ENCODE peak calls at places on chromosomes 11 and 22, in seven cellular contexts. S, Y, Z, F, U, V and I are unnamed samples.

GRCh38 chr11:66718320-66718971 is 10.6 kb downstream of the SPTBN2 start:
- DNase-seq in V (peak), Z (no peak), F (no peak), U (peak), Y (no peak), S (peak), I (no peak)

GRCh38 chr22:50118557-50119168 is 28.9 kb downstream of the MOV10L1 start:
- DNase-seq in Y (peak), F (peak), Z (no peak), S (no peak), V (no peak), U (no peak), I (no peak)

GRCh38 chr11:1559103-1559951 is 12.7 kb downstream of the DUSP8 start:
- DNase-seq in S (peak), U (peak), Y (peak), V (peak), F (peak), Z (peak), I (peak)

GRCh38 chr11:75398906-75399305 is 412 bp upstream of the RPS3 start:
- DNase-seq in Y (no peak), F (no peak), Z (no peak), V (no peak), S (no peak), U (no peak), I (no peak)

GRCh38 chr11:94537051-94537600 is 6.6 kb upstream of the FUT4 start:
- DNase-seq in Y (no peak), V (no peak), U (no peak), F (no peak), S (no peak), Z (no peak), I (no peak)

GRCh38 chr11:6812391-6813005 is 13.0 kb upstream of the OR6A2 start:
- DNase-seq in S (no peak), V (no peak), U (no peak), F (peak), Y (no peak), Z (no peak), I (peak)

GRCh38 chr22:31102441-31103081 is 4.8 kb downstream of the SELENOM start:
- DNase-seq in U (peak), Z (no peak), F (no peak), V (peak), S (peak), Y (peak), I (peak)

GRCh38 chr22:46842606-46843005 is 80.2 kb downstream of the TBC1D22A start:
- DNase-seq in F (no peak), S (no peak), Y (no peak), U (no peak), V (no peak), Z (no peak), I (no peak)

GRCh38 chr11:121494355-121495099 is 41.8 kb upstream of the SORL1-AS1 start:
- DNase-seq in S (no peak), U (no peak), Y (no peak), Z (no peak), F (no peak), V (no peak), I (no peak)

GRCh38 chr22:20630873-20631617 is 123.6 kb downstream of the MED15 start:
- DNase-seq in Y (no peak), F (no peak), V (no peak), Z (no peak), S (no peak), U (no peak), I (no peak)

GRCh38 chr11:78562398-78562797 is 12.3 kb downstream of the NARS2 start:
- DNase-seq in S (no peak), V (no peak), Y (no peak), F (peak), Z (no peak), U (no peak), I (no peak)

GRCh38 chr11:33970984-33971466 is 79.1 kb upstream of the LMO2 start:
- DNase-seq in Z (peak), U (peak), S (peak), F (peak), V (no peak), Y (peak), I (peak)

GRCh38 chr22:27075028-27075678 is 417.8 kb downstream of the MIAT start:
- DNase-seq in Y (no peak), Z (no peak), V (no peak), F (no peak), S (no peak), U (no peak), I (no peak)

GRCh38 chr11:98007072-98007471 is 1013.7 kb upstream of the CNTN5 start:
- DNase-seq in U (no peak), Z (no peak), F (no peak), V (no peak), S (no peak), Y (no peak), I (no peak)

GRCh38 chr22:48705159-48705916 is 1122.3 kb downstream of the BRD1 start:
- DNase-seq in S (no peak), Y (no peak), F (no peak), V (no peak), U (no peak), Z (no peak), I (no peak)
- TF ChIP-seq POLR2A in S (no peak), Y (no peak), F (no peak), V (no peak), U (no peak), Z (no peak), I (no peak)

DNA sequence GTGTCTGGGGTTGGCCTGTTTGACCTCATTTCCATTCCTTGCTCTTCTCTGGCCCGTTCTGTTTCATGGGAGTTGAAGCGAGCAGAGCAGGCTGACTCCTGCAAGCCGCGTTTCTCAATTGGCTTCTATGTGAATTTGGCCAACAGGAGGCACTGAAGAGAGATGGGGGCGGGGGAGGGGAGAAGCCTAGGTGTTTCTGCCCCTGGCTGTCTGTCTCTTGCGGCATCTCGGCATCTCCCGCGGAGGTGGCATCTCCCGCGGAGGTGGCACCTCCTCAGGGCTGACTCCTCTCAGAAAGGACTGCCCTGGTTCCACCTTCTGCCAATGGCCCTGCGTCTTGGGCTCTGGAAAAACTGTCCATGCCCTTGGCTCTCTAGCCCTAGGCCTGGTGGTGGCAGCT is 125.6 kb upstream of the CSNK2A3 start:
- DNase-seq in U (no peak), V (no peak), Z (no peak), F (no peak), S (no peak), Y (no peak), I (no peak)
- TF ChIP-seq CTCF in U (no peak), V (no peak), Z (no peak), F (no peak), S (no peak), Y (no peak), I (no peak)

DNA sequence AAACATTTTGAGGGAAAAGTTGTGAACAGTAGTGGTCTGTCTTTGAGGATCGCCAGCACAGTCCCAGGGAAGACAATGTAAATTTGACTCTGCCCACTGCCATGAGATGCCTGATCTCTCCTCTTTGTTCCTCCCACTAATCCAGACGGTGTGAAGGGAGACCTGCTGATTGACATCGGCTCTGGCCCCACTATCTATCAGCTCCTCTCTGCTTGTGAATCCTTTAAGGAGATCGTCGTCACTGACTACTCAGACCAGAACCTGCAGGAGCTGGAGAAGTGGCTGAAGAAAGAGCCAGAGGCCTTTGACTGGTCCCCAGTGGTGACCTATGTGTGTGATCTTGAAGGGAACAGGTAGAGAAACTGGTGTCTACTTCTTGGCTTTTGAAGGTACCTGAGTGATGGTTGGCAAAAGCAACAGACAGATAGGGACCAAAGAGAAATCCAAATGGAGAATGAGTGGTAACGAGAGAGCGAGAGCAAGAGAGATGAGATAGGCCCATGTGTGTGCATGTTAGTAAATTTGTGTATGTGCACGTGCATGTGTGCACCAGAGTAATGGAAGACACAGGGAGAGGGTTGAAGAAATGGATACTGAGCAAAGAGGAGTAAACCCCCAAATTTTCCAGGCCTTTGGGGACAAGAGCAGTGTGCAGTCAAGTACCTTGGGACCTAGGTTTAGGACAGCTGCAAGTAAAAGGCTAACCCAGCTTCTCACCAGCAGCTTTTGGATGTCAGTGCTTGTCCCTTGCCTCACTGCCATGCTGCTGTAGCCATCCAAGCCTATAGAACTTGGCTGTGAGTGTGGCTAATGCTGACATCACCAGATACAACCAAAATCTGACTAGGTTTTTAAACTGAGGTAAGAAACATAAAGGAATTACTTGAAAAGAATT is 1.9 kb downstream of the NNMT start:
- DNase-seq in U (no peak), Z (no peak), F (no peak), Y (no peak), V (no peak), S (no peak), I (no peak)
- TF ChIP-seq POLR2A in U (no peak), Z (no peak), F (no peak), Y (no peak), V (no peak), S (no peak), I (no peak)

DNA sequence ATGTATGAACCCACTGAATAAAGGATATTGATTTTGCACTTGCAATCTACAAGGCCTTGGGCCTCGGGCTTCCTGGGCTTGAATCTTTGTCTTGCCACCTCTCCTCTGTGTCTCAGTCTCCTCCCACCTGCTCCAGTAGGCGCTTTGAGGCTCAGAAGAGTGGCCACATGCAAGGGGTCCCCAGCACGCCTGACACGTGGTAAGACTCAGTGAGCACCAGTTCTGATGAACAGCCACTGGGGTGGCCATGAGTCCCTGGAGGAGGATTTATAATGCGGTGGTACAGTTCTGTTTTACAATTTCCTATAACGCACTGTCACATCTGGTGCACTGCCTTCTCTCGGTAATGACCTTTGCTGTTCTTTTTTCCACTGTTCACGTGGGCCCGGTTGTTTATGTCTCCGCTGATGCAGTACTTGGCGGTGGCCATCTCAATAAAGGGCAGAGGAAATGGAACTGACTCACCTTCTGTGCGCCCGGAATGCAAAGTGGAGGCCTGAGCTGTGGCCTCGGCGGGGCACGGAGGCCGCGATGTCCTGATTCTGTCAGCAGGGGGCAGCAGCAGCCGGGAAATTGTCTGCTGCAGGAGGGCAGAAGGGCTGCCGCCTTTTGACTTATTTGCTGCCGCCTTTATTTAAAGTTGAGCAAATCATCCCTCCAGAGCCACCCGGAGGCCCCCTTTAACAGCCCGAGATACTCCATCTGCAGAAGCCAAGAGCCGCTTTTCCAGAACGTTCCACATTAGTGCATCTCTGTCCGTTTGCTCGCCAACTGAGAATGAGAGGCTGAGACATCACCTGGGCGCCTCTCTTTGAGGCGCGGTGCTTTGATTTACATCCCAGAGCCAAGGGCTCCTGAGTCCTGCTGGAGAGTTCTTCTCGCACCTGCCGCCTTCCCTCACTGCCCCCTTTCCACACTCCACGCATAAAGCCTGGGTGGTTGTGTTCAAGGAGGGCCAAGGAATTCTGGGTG is 6.0 kb upstream of the IFT27 start:
- DNase-seq in F (peak), Z (peak), V (peak), Y (peak), S (peak), U (peak), I (peak)
- TF ChIP-seq CTCF in F (peak), Z (peak), V (peak), Y (peak), S (peak), U (peak), I (peak)

DNA sequence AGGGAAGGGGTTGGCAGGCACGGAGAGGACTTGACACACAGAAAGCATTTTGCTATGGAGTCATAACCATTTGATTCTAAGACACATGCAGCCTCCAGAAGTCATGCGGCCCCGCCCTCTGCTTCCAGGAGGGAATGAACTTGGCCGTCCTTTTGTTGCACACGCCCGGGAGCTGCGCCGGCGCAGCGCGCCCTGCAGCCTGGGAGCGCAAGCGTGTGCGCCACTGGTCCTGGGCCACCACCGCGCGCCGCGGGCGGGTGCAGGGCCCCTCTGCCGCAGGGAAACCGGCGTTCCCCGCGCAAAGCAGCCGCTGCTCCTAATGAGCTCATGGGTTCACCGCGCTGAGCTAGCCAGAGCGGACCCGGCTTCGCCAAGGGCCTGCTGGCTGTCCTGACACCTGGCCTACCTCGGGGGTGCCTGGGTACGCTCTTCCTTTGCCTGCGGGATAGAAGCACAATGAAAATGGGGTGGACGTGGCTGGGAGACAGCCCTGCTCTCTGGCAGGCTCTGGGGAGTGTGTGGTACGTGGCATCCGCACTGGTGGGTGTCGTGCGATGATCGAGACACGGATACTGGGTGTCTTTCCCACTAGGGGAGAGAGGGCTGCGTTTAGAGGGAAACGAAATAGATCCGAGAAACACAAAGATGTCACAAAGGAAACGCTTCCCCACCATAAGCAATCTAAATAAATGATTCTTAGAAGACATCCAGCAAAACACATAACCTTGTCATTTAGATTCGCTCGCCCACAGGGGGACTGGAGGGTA is 669 bp downstream of the MICAL3 start:
- DNase-seq in U (peak), Z (peak), V (peak), Y (peak), F (peak), S (peak), I (peak)
- TF ChIP-seq POLR2A in U (no peak), Z (no peak), V (no peak), Y (no peak), F (peak), S (peak), I (no peak)

GRCh38 chr11:15748107-15748506 is 608.2 kb downstream of the SOX6 start:
- DNase-seq in S (no peak), Y (no peak), V (no peak), F (no peak), U (no peak), Z (no peak), I (no peak)
- TF ChIP-seq CTCF in S (no peak), Y (no peak), V (no peak), F (no peak), U (no peak), Z (no peak), I (no peak)

GRCh38 chr11:110093407-110094297 is 460 bp downstream of the ZC3H12C start:
- DNase-seq in V (peak), U (peak), F (no peak), Y (peak), Z (peak), S (peak), I (peak)
- TF ChIP-seq POLR2A in V (no peak), U (no peak), F (no peak), Y (no peak), Z (no peak), S (peak), I (no peak)

GRCh38 chr11:9386901-9387300 is 2.4 kb downstream of the IPO7 start:
- DNase-seq in S (no peak), V (no peak), Z (no peak), F (no peak), Y (no peak), U (no peak), I (no peak)
- TF ChIP-seq CTCF in S (no peak), V (no peak), Z (no peak), F (no peak), Y (no peak), U (no peak), I (no peak)

GRCh38 chr11:65428578-65429068 is 6.0 kb downstream of the NEAT1 start:
- DNase-seq in Z (no peak), F (no peak), S (peak), V (peak), Y (peak), U (peak), I (no peak)
- TF ChIP-seq POLR2A in Z (peak), F (peak), S (no peak), V (peak), Y (peak), U (no peak), I (peak)

GRCh38 chr11:10293423-10294288 is at the start of gene SBF2:
- DNase-seq in Y (peak), S (peak), F (peak), V (peak), Z (peak), U (peak), I (peak)
- TF ChIP-seq CTCF in Y (no peak), S (no peak), F (no peak), V (no peak), Z (no peak), U (no peak), I (no peak)